ENCODE peak calls at places on chromosomes 1 and 21, in seven cellular contexts. One of them, this sample, is unnamed.

GRCh38 chr1:117796226-117796625 is 133.2 kb downstream of the GDAP2 start:
- DNase-seq in colonic mucosa: no peak
- DNase-seq in brain microvascular endothelial cell: peak
- DNase-seq in H1: no peak
- DNase-seq in progenitor cell of endocrine pancreas: no peak
- DNase-seq in fibroblast of mammary gland: peak
- DNase-seq in PC-3: peak
- DNase-seq in this sample: no peak

GRCh38 chr1:225559902-225560301 is 93.0 kb downstream of the ENAH start:
- DNase-seq in colonic mucosa: no peak
- DNase-seq in progenitor cell of endocrine pancreas: no peak
- DNase-seq in PC-3: no peak
- DNase-seq in fibroblast of mammary gland: no peak
- DNase-seq in H1: no peak
- DNase-seq in brain microvascular endothelial cell: no peak
- DNase-seq in this sample: no peak

GRCh38 chr21:16534408-16535099 is 804.8 kb downstream of the USP25 start:
- DNase-seq in progenitor cell of endocrine pancreas: no peak
- DNase-seq in H1: no peak
- DNase-seq in PC-3: no peak
- DNase-seq in fibroblast of mammary gland: peak
- DNase-seq in brain microvascular endothelial cell: no peak
- DNase-seq in colonic mucosa: peak
- DNase-seq in this sample: peak

GRCh38 chr21:41713495-41714281 is 53.2 kb downstream of the RIPK4 start:
- DNase-seq in PC-3: no peak
- DNase-seq in colonic mucosa: peak
- DNase-seq in fibroblast of mammary gland: no peak
- DNase-seq in brain microvascular endothelial cell: no peak
- DNase-seq in H1: no peak
- DNase-seq in progenitor cell of endocrine pancreas: no peak
- DNase-seq in this sample: no peak

GRCh38 chr1:241706967-241707366 is 54.9 kb downstream of the WDR64 start:
- DNase-seq in progenitor cell of endocrine pancreas: no peak
- DNase-seq in PC-3: peak
- DNase-seq in H1: no peak
- DNase-seq in brain microvascular endothelial cell: no peak
- DNase-seq in colonic mucosa: no peak
- DNase-seq in fibroblast of mammary gland: peak
- DNase-seq in this sample: no peak

GRCh38 chr1:109299984-109300343 is 6.8 kb downstream of the MYBPHL start:
- DNase-seq in progenitor cell of endocrine pancreas: no peak
- DNase-seq in fibroblast of mammary gland: no peak
- DNase-seq in H1: no peak
- DNase-seq in brain microvascular endothelial cell: no peak
- DNase-seq in colonic mucosa: no peak
- DNase-seq in PC-3: no peak
- DNase-seq in this sample: no peak

GRCh38 chr1:36673207-36673606 is 190.5 kb upstream of the CSF3R start:
- DNase-seq in fibroblast of mammary gland: no peak
- DNase-seq in PC-3: no peak
- DNase-seq in H1: no peak
- DNase-seq in progenitor cell of endocrine pancreas: no peak
- DNase-seq in colonic mucosa: no peak
- DNase-seq in brain microvascular endothelial cell: no peak
- DNase-seq in this sample: no peak

GRCh38 chr1:168100315-168101002 is 36.3 kb downstream of the GPR161 start:
- DNase-seq in brain microvascular endothelial cell: no peak
- DNase-seq in H1: no peak
- DNase-seq in fibroblast of mammary gland: no peak
- DNase-seq in colonic mucosa: no peak
- DNase-seq in progenitor cell of endocrine pancreas: no peak
- DNase-seq in PC-3: no peak
- DNase-seq in this sample: no peak

GRCh38 chr1:68230901-68231626 is 1.3 kb downstream of the WLS start:
- DNase-seq in PC-3: peak
- DNase-seq in brain microvascular endothelial cell: no peak
- DNase-seq in progenitor cell of endocrine pancreas: peak
- DNase-seq in colonic mucosa: peak
- DNase-seq in H1: no peak
- DNase-seq in fibroblast of mammary gland: no peak
- DNase-seq in this sample: no peak

GRCh38 chr1:210505601-210506564 is 177.2 kb downstream of the HHAT start:
- DNase-seq in brain microvascular endothelial cell: no peak
- DNase-seq in progenitor cell of endocrine pancreas: no peak
- DNase-seq in fibroblast of mammary gland: no peak
- DNase-seq in H1: no peak
- DNase-seq in PC-3: no peak
- DNase-seq in colonic mucosa: no peak
- DNase-seq in this sample: no peak

GRCh38 chr1:104921552-104921951 is 1171.9 kb downstream of the AMY1C start:
- DNase-seq in H1: no peak
- DNase-seq in fibroblast of mammary gland: no peak
- DNase-seq in PC-3: peak
- DNase-seq in brain microvascular endothelial cell: no peak
- DNase-seq in progenitor cell of endocrine pancreas: no peak
- DNase-seq in colonic mucosa: no peak
- DNase-seq in this sample: no peak

GRCh38 chr1:156356875-156357534 is 12.0 kb upstream of the RHBG start:
- DNase-seq in brain microvascular endothelial cell: no peak
- DNase-seq in H1: peak
- DNase-seq in fibroblast of mammary gland: no peak
- DNase-seq in progenitor cell of endocrine pancreas: peak
- DNase-seq in colonic mucosa: peak
- DNase-seq in PC-3: peak
- DNase-seq in this sample: no peak

GRCh38 chr1:54167422-54168139 is 14.8 kb upstream of the CDCP2 start:
- DNase-seq in brain microvascular endothelial cell: peak
- DNase-seq in progenitor cell of endocrine pancreas: no peak
- DNase-seq in colonic mucosa: no peak
- DNase-seq in H1: no peak
- DNase-seq in fibroblast of mammary gland: peak
- DNase-seq in PC-3: peak
- DNase-seq in this sample: no peak

GRCh38 chr1:5954964-5955363 is 37.3 kb downstream of the NPHP4 start:
- DNase-seq in progenitor cell of endocrine pancreas: no peak
- DNase-seq in brain microvascular endothelial cell: no peak
- DNase-seq in fibroblast of mammary gland: no peak
- DNase-seq in PC-3: no peak
- DNase-seq in H1: no peak
- DNase-seq in colonic mucosa: no peak
- DNase-seq in this sample: no peak

GRCh38 chr1:15337656-15338402 is 71.9 kb upstream of the EFHD2 start:
- DNase-seq in brain microvascular endothelial cell: peak
- DNase-seq in fibroblast of mammary gland: peak
- DNase-seq in H1: no peak
- DNase-seq in progenitor cell of endocrine pancreas: no peak
- DNase-seq in PC-3: peak
- DNase-seq in colonic mucosa: peak
- DNase-seq in this sample: no peak

GRCh38 chr1:9078949-9079500 is 9.6 kb upstream of the SLC2A5 start:
- DNase-seq in fibroblast of mammary gland: no peak
- DNase-seq in H1: no peak
- DNase-seq in brain microvascular endothelial cell: no peak
- DNase-seq in progenitor cell of endocrine pancreas: no peak
- DNase-seq in colonic mucosa: no peak
- DNase-seq in PC-3: no peak
- DNase-seq in this sample: no peak

GRCh38 chr21:44083631-44084291 is 23.4 kb upstream of the PWP2 start:
- DNase-seq in brain microvascular endothelial cell: peak
- DNase-seq in PC-3: no peak
- DNase-seq in colonic mucosa: peak
- DNase-seq in fibroblast of mammary gland: no peak
- DNase-seq in H1: no peak
- DNase-seq in progenitor cell of endocrine pancreas: no peak
- DNase-seq in this sample: no peak

GRCh38 chr1:149972547-149972946 is 35.9 kb upstream of the MTMR11 start:
- DNase-seq in brain microvascular endothelial cell: no peak
- DNase-seq in colonic mucosa: no peak
- DNase-seq in progenitor cell of endocrine pancreas: no peak
- DNase-seq in H1: no peak
- DNase-seq in fibroblast of mammary gland: no peak
- DNase-seq in PC-3: no peak
- DNase-seq in this sample: no peak

GRCh38 chr1:30912913-30913652 is 4.5 kb upstream of the SDC3 start:
- DNase-seq in PC-3: no peak
- DNase-seq in fibroblast of mammary gland: no peak
- DNase-seq in colonic mucosa: no peak
- DNase-seq in H1: no peak
- DNase-seq in brain microvascular endothelial cell: no peak
- DNase-seq in progenitor cell of endocrine pancreas: no peak
- DNase-seq in this sample: no peak

DNA sequence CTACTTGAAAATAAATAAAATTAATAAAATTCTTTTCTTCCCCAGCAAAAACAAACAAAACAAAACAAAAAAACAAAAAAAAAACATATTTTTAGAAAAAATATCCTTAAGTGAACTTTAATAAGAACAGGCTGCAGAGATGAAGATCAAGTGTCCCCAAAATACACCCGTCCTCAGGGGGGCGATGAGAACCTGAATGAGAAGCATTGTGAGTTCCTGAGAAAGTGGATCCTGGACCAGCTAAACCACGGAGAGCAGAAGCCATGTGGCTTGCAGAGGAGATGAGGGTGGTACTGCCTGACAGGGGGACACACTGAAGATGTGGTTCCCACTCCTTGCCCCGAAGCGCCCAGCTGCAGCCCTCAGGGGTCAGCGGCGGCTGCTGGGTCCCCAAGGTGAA is 89.3 kb downstream of the ITPKB start:
- DNase-seq in fibroblast of mammary gland: peak
- DNase-seq in brain microvascular endothelial cell: no peak
- DNase-seq in progenitor cell of endocrine pancreas: no peak
- DNase-seq in PC-3: peak
- DNase-seq in H1: no peak
- DNase-seq in colonic mucosa: no peak
- DNase-seq in this sample: no peak
- TF ChIP-seq CTCF in fibroblast of mammary gland: peak
- TF ChIP-seq CTCF in brain microvascular endothelial cell: peak
- TF ChIP-seq CTCF in progenitor cell of endocrine pancreas: no peak
- TF ChIP-seq CTCF in PC-3: peak
- TF ChIP-seq CTCF in H1: peak
- TF ChIP-seq CTCF in colonic mucosa: no peak
- TF ChIP-seq CTCF in this sample: no peak

GRCh38 chr21:37546299-37546908 is 179.8 kb downstream of the DYRK1A start:
- DNase-seq in colonic mucosa: no peak
- DNase-seq in H1: no peak
- DNase-seq in progenitor cell of endocrine pancreas: no peak
- DNase-seq in PC-3: no peak
- DNase-seq in fibroblast of mammary gland: no peak
- DNase-seq in brain microvascular endothelial cell: no peak
- DNase-seq in this sample: no peak
- TF ChIP-seq CTCF in colonic mucosa: no peak
- TF ChIP-seq CTCF in H1: peak
- TF ChIP-seq CTCF in progenitor cell of endocrine pancreas: no peak
- TF ChIP-seq CTCF in PC-3: peak
- TF ChIP-seq CTCF in fibroblast of mammary gland: no peak
- TF ChIP-seq CTCF in brain microvascular endothelial cell: no peak
- TF ChIP-seq CTCF in this sample: no peak

GRCh38 chr21:32359719-32360260 is 33.0 kb downstream of the URB1 start:
- DNase-seq in PC-3: peak
- DNase-seq in brain microvascular endothelial cell: no peak
- DNase-seq in progenitor cell of endocrine pancreas: no peak
- DNase-seq in fibroblast of mammary gland: peak
- DNase-seq in H1: no peak
- DNase-seq in colonic mucosa: no peak
- DNase-seq in this sample: no peak
- TF ChIP-seq CTCF in PC-3: peak
- TF ChIP-seq CTCF in brain microvascular endothelial cell: peak
- TF ChIP-seq CTCF in progenitor cell of endocrine pancreas: no peak
- TF ChIP-seq CTCF in fibroblast of mammary gland: peak
- TF ChIP-seq CTCF in H1: no peak
- TF ChIP-seq CTCF in colonic mucosa: no peak
- TF ChIP-seq CTCF in this sample: no peak

GRCh38 chr1:80441664-80442063 is 1359.1 kb upstream of the ADGRL2 start:
- DNase-seq in PC-3: peak
- DNase-seq in progenitor cell of endocrine pancreas: no peak
- DNase-seq in brain microvascular endothelial cell: no peak
- DNase-seq in colonic mucosa: no peak
- DNase-seq in H1: no peak
- DNase-seq in fibroblast of mammary gland: no peak
- DNase-seq in this sample: no peak
- TF ChIP-seq CTCF in PC-3: peak
- TF ChIP-seq CTCF in progenitor cell of endocrine pancreas: no peak
- TF ChIP-seq CTCF in brain microvascular endothelial cell: no peak
- TF ChIP-seq CTCF in colonic mucosa: no peak
- TF ChIP-seq CTCF in H1: peak
- TF ChIP-seq CTCF in fibroblast of mammary gland: no peak
- TF ChIP-seq CTCF in this sample: no peak

GRCh38 chr1:95496792-95497191 is 262.8 kb downstream of the RWDD3 start:
- DNase-seq in brain microvascular endothelial cell: no peak
- DNase-seq in PC-3: no peak
- DNase-seq in progenitor cell of endocrine pancreas: no peak
- DNase-seq in colonic mucosa: no peak
- DNase-seq in fibroblast of mammary gland: no peak
- DNase-seq in H1: no peak
- DNase-seq in this sample: no peak
- TF ChIP-seq CTCF in brain microvascular endothelial cell: no peak
- TF ChIP-seq CTCF in PC-3: no peak
- TF ChIP-seq CTCF in progenitor cell of endocrine pancreas: no peak
- TF ChIP-seq CTCF in colonic mucosa: no peak
- TF ChIP-seq CTCF in fibroblast of mammary gland: no peak
- TF ChIP-seq CTCF in H1: no peak
- TF ChIP-seq CTCF in this sample: no peak

DNA sequence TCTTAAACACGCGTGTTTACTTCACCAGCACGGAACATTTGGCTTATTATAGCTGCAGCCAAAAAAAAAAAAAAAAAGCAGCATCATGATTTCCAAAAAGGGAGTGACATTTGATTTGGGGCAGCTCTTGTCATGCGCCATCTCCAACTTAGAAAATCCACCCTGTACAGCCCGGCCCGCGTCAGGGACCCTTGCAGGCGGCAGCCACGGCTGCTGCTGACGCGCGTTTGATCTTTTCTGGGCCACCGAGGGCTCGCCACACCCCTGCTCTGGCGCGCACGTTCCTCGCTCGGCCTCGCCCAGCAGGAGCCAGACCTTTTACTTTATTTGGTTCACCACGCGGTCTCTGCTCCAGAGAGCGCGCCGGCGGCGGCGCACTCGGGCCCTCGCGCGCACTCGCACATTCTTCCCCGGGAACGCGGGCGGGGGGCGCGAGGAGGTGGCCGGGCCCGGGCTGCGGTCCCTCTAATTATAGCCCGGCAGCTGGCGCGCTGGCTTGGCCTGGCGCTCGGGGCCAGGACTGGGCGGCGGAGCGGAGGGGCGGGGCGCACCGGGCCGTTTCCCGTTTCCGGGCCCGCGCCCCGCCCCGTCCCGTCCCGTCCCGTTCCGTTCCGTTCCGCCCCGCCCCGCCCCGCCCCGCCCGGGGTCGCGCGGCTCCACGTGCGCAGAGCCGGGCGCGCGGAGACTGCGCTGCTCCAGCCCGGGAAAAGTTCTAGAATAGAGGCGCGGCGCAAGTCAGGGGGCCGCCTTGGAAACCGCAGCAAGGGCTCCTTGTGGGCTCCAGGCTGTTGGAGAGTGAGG is 10.2 kb downstream of the IRF2BP2 start:
- DNase-seq in colonic mucosa: peak
- DNase-seq in progenitor cell of endocrine pancreas: peak
- DNase-seq in brain microvascular endothelial cell: peak
- DNase-seq in PC-3: peak
- DNase-seq in fibroblast of mammary gland: peak
- DNase-seq in H1: peak
- DNase-seq in this sample: peak
- TF ChIP-seq CTCF in colonic mucosa: no peak
- TF ChIP-seq CTCF in progenitor cell of endocrine pancreas: no peak
- TF ChIP-seq CTCF in brain microvascular endothelial cell: peak
- TF ChIP-seq CTCF in PC-3: no peak
- TF ChIP-seq CTCF in fibroblast of mammary gland: no peak
- TF ChIP-seq CTCF in H1: no peak
- TF ChIP-seq CTCF in this sample: no peak